ENCODE peak calls at places on chromosomes 3 and 15, in seven cellular contexts. One of them, this sample, is unnamed.

GRCh38 chr3:27141668-27142067 is 227.5 kb downstream of the NEK10 start:
- DNase-seq in IMR-90: no peak
- DNase-seq in H9: no peak
- DNase-seq in mesendoderm: peak
- DNase-seq in H1: no peak
- DNase-seq in trophoblast cell: no peak
- DNase-seq in mesenchymal stem cell: no peak
- DNase-seq in this sample: no peak

GRCh38 chr15:58396181-58396580 is 35.6 kb upstream of the LIPC start:
- DNase-seq in IMR-90: peak
- DNase-seq in trophoblast cell: peak
- DNase-seq in mesendoderm: no peak
- DNase-seq in H1: no peak
- DNase-seq in mesenchymal stem cell: peak
- DNase-seq in H9: no peak
- DNase-seq in this sample: no peak

GRCh38 chr15:66760968-66761722 is 59.1 kb downstream of the SMAD6 start:
- DNase-seq in mesendoderm: no peak
- DNase-seq in trophoblast cell: peak
- DNase-seq in IMR-90: no peak
- DNase-seq in H1: no peak
- DNase-seq in mesenchymal stem cell: peak
- DNase-seq in H9: no peak
- DNase-seq in this sample: no peak

GRCh38 chr3:103059481-103059880 is 624.7 kb downstream of the ZPLD1 start:
- DNase-seq in IMR-90: no peak
- DNase-seq in H1: no peak
- DNase-seq in mesendoderm: peak
- DNase-seq in H9: no peak
- DNase-seq in trophoblast cell: no peak
- DNase-seq in mesenchymal stem cell: no peak
- DNase-seq in this sample: no peak

GRCh38 chr3:54988302-54989022 is 60.6 kb upstream of the LRTM1 start:
- DNase-seq in trophoblast cell: no peak
- DNase-seq in mesendoderm: no peak
- DNase-seq in H1: no peak
- DNase-seq in IMR-90: peak
- DNase-seq in H9: no peak
- DNase-seq in mesenchymal stem cell: peak
- DNase-seq in this sample: no peak

GRCh38 chr3:49006591-49007067 is 562 bp upstream of the WDR6 start:
- DNase-seq in trophoblast cell: no peak
- DNase-seq in mesendoderm: no peak
- DNase-seq in H1: no peak
- DNase-seq in IMR-90: peak
- DNase-seq in H9: no peak
- DNase-seq in mesenchymal stem cell: peak
- DNase-seq in this sample: no peak

GRCh38 chr3:186532641-186533072 is 11.5 kb downstream of the CRYGS start:
- DNase-seq in H9: no peak
- DNase-seq in mesendoderm: peak
- DNase-seq in H1: no peak
- DNase-seq in trophoblast cell: no peak
- DNase-seq in mesenchymal stem cell: no peak
- DNase-seq in IMR-90: no peak
- DNase-seq in this sample: peak

GRCh38 chr15:44029940-44030568 is 165.0 kb downstream of the FRMD5 start:
- DNase-seq in mesendoderm: no peak
- DNase-seq in IMR-90: peak
- DNase-seq in mesenchymal stem cell: peak
- DNase-seq in trophoblast cell: no peak
- DNase-seq in H9: no peak
- DNase-seq in H1: no peak
- DNase-seq in this sample: no peak

GRCh38 chr3:9917820-9918219 is 922 bp downstream of the IL17RC start:
- DNase-seq in IMR-90: no peak
- DNase-seq in H9: no peak
- DNase-seq in mesenchymal stem cell: no peak
- DNase-seq in trophoblast cell: no peak
- DNase-seq in H1: no peak
- DNase-seq in mesendoderm: no peak
- DNase-seq in this sample: no peak

GRCh38 chr3:179376474-179376873 is 29.0 kb downstream of the MFN1 start:
- DNase-seq in trophoblast cell: no peak
- DNase-seq in H1: no peak
- DNase-seq in mesendoderm: no peak
- DNase-seq in mesenchymal stem cell: no peak
- DNase-seq in IMR-90: no peak
- DNase-seq in H9: no peak
- DNase-seq in this sample: no peak

GRCh38 chr3:132210476-132211346 is 106.5 kb upstream of the ACP3 start:
- DNase-seq in H1: peak
- DNase-seq in mesenchymal stem cell: no peak
- DNase-seq in trophoblast cell: peak
- DNase-seq in H9: peak
- DNase-seq in mesendoderm: peak
- DNase-seq in IMR-90: no peak
- DNase-seq in this sample: peak

GRCh38 chr15:74208496-74208895 is 5.9 kb upstream of the STRA6 start:
- DNase-seq in mesenchymal stem cell: no peak
- DNase-seq in H1: no peak
- DNase-seq in trophoblast cell: no peak
- DNase-seq in IMR-90: no peak
- DNase-seq in mesendoderm: peak
- DNase-seq in H9: no peak
- DNase-seq in this sample: no peak

GRCh38 chr15:23065836-23066235 is 26.5 kb upstream of the TUBGCP5 start:
- DNase-seq in H9: no peak
- DNase-seq in H1: no peak
- DNase-seq in mesendoderm: no peak
- DNase-seq in mesenchymal stem cell: no peak
- DNase-seq in trophoblast cell: no peak
- DNase-seq in IMR-90: no peak
- DNase-seq in this sample: no peak

GRCh38 chr3:89964347-89964746 is 856.9 kb downstream of the EPHA3 start:
- DNase-seq in H1: no peak
- DNase-seq in mesenchymal stem cell: peak
- DNase-seq in trophoblast cell: no peak
- DNase-seq in IMR-90: peak
- DNase-seq in H9: no peak
- DNase-seq in mesendoderm: no peak
- DNase-seq in this sample: no peak

GRCh38 chr3:66322436-66322835 is 101.6 kb downstream of the SLC25A26 start:
- DNase-seq in mesendoderm: no peak
- DNase-seq in trophoblast cell: no peak
- DNase-seq in mesenchymal stem cell: no peak
- DNase-seq in H9: no peak
- DNase-seq in IMR-90: no peak
- DNase-seq in H1: no peak
- DNase-seq in this sample: no peak

GRCh38 chr3:197454014-197454413 is 101.8 kb downstream of the BDH1 start:
- DNase-seq in mesenchymal stem cell: no peak
- DNase-seq in trophoblast cell: no peak
- DNase-seq in H1: no peak
- DNase-seq in IMR-90: no peak
- DNase-seq in H9: no peak
- DNase-seq in mesendoderm: peak
- DNase-seq in this sample: no peak

GRCh38 chr3:13092621-13093339 is 19.6 kb upstream of the IQSEC1 start:
- DNase-seq in trophoblast cell: no peak
- DNase-seq in mesenchymal stem cell: no peak
- DNase-seq in H9: no peak
- DNase-seq in IMR-90: no peak
- DNase-seq in mesendoderm: no peak
- DNase-seq in H1: no peak
- DNase-seq in this sample: no peak

GRCh38 chr15:71821547-71822129 is 11.3 kb downstream of the NR2E3 start:
- DNase-seq in H9: no peak
- DNase-seq in mesenchymal stem cell: no peak
- DNase-seq in mesendoderm: no peak
- DNase-seq in H1: no peak
- DNase-seq in IMR-90: no peak
- DNase-seq in trophoblast cell: no peak
- DNase-seq in this sample: no peak

GRCh38 chr15:71823801-71824200 is 13.4 kb downstream of the NR2E3 start:
- DNase-seq in IMR-90: no peak
- DNase-seq in trophoblast cell: no peak
- DNase-seq in H9: no peak
- DNase-seq in mesenchymal stem cell: no peak
- DNase-seq in mesendoderm: no peak
- DNase-seq in H1: no peak
- DNase-seq in this sample: no peak

GRCh38 chr15:71822890-71823289 is 12.5 kb downstream of the NR2E3 start:
- DNase-seq in mesenchymal stem cell: no peak
- DNase-seq in mesendoderm: no peak
- DNase-seq in IMR-90: no peak
- DNase-seq in trophoblast cell: no peak
- DNase-seq in H1: no peak
- DNase-seq in H9: no peak
- DNase-seq in this sample: no peak

GRCh38 chr15:71830981-71831380 is 20.6 kb downstream of the NR2E3 start:
- DNase-seq in mesenchymal stem cell: no peak
- DNase-seq in trophoblast cell: no peak
- DNase-seq in H1: no peak
- DNase-seq in IMR-90: no peak
- DNase-seq in mesendoderm: no peak
- DNase-seq in H9: no peak
- DNase-seq in this sample: no peak

GRCh38 chr15:71826196-71826595 is 15.8 kb downstream of the NR2E3 start:
- DNase-seq in mesenchymal stem cell: no peak
- DNase-seq in H1: no peak
- DNase-seq in trophoblast cell: no peak
- DNase-seq in mesendoderm: no peak
- DNase-seq in IMR-90: no peak
- DNase-seq in H9: no peak
- DNase-seq in this sample: no peak
- H2AK5ac ChIP-seq in mesenchymal stem cell: no peak
- H2AK5ac ChIP-seq in H1: no peak
- H2AK5ac ChIP-seq in trophoblast cell: no peak
- H2AK5ac ChIP-seq in mesendoderm: no peak
- H2AK5ac ChIP-seq in IMR-90: no peak
- H2AK5ac ChIP-seq in H9: no peak
- H2AK5ac ChIP-seq in this sample: no peak

GRCh38 chr3:2603734-2604297 is 505.1 kb downstream of the CNTN4 start:
- DNase-seq in IMR-90: no peak
- DNase-seq in mesendoderm: no peak
- DNase-seq in trophoblast cell: no peak
- DNase-seq in H9: no peak
- DNase-seq in H1: no peak
- DNase-seq in mesenchymal stem cell: peak
- DNase-seq in this sample: no peak
- H3K4ac ChIP-seq in IMR-90: no peak
- H3K4ac ChIP-seq in mesendoderm: no peak
- H3K4ac ChIP-seq in trophoblast cell: no peak
- H3K4ac ChIP-seq in H9: no peak
- H3K4ac ChIP-seq in H1: no peak
- H3K4ac ChIP-seq in mesenchymal stem cell: no peak
- H3K4ac ChIP-seq in this sample: no peak

GRCh38 chr3:71815676-71816075 is 30.7 kb upstream of the PROK2 start:
- DNase-seq in mesendoderm: no peak
- DNase-seq in trophoblast cell: no peak
- DNase-seq in H1: peak
- DNase-seq in H9: no peak
- DNase-seq in IMR-90: no peak
- DNase-seq in mesenchymal stem cell: no peak
- DNase-seq in this sample: no peak
- H3K23ac ChIP-seq in mesendoderm: no peak
- H3K23ac ChIP-seq in trophoblast cell: no peak
- H3K23ac ChIP-seq in H1: no peak
- H3K23ac ChIP-seq in H9: no peak
- H3K23ac ChIP-seq in IMR-90: no peak
- H3K23ac ChIP-seq in mesenchymal stem cell: no peak
- H3K23ac ChIP-seq in this sample: no peak

DNA sequence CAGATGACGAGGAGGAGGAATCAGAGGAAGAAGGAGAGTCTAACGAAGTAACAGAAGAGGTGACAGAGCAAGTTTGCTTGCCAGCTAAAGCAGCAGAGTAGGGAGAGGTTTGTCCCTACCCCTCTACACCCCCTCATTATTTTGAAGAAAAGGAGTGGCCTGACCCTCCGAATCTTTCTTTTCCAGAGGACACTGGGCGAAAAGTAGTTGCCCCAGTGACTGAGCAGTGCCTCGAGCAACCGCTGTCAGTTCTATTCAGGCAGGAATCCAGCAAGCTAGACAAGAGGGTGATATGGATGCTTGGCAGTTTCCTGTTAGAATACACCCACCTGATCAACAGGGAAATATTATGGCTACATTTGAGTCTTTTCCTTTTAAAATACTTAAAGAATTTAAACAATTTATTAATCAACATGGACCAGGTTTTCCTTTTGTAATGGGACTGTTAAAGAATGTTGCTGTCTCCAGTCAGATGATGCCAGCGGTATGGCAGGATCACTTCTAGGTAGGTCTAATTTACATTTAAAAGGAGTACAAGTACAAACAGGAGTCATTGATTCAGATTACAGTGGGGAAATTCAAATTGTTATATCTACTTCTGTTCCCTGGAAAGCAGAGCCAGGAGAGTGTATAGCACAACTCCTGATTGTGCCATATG is 31.9 kb upstream of the ACVR2B start:
- DNase-seq in IMR-90: no peak
- DNase-seq in H9: peak
- DNase-seq in trophoblast cell: no peak
- DNase-seq in mesenchymal stem cell: no peak
- DNase-seq in mesendoderm: peak
- DNase-seq in H1: peak
- DNase-seq in this sample: no peak
- H2AK5ac ChIP-seq in IMR-90: no peak
- H2AK5ac ChIP-seq in H9: no peak
- H2AK5ac ChIP-seq in trophoblast cell: no peak
- H2AK5ac ChIP-seq in mesenchymal stem cell: no peak
- H2AK5ac ChIP-seq in mesendoderm: no peak
- H2AK5ac ChIP-seq in H1: peak
- H2AK5ac ChIP-seq in this sample: no peak

GRCh38 chr3:169455472-169455871 is 208.0 kb downstream of the MECOM start:
- DNase-seq in IMR-90: no peak
- DNase-seq in H1: no peak
- DNase-seq in mesendoderm: no peak
- DNase-seq in H9: no peak
- DNase-seq in trophoblast cell: no peak
- DNase-seq in mesenchymal stem cell: no peak
- DNase-seq in this sample: no peak
- H3K4ac ChIP-seq in IMR-90: no peak
- H3K4ac ChIP-seq in H1: no peak
- H3K4ac ChIP-seq in mesendoderm: no peak
- H3K4ac ChIP-seq in H9: no peak
- H3K4ac ChIP-seq in trophoblast cell: no peak
- H3K4ac ChIP-seq in mesenchymal stem cell: no peak
- H3K4ac ChIP-seq in this sample: no peak

GRCh38 chr3:124937049-124937448 is 2.5 kb upstream of the MUC13 start:
- DNase-seq in trophoblast cell: no peak
- DNase-seq in mesenchymal stem cell: no peak
- DNase-seq in IMR-90: no peak
- DNase-seq in H9: no peak
- DNase-seq in mesendoderm: no peak
- DNase-seq in H1: no peak
- DNase-seq in this sample: no peak
- H3K23ac ChIP-seq in trophoblast cell: no peak
- H3K23ac ChIP-seq in mesenchymal stem cell: no peak
- H3K23ac ChIP-seq in IMR-90: no peak
- H3K23ac ChIP-seq in H9: no peak
- H3K23ac ChIP-seq in mesendoderm: no peak
- H3K23ac ChIP-seq in H1: no peak
- H3K23ac ChIP-seq in this sample: no peak

This sample was measured in neuronal stem cell.